ENCODE peak calls at places on chromosomes 4 and X, in eight cellular contexts. O is CD4-positive, alpha-beta T cell; L is activated T-cell treated with anti-CD3 and anti-CD28 coated beads, Interleukin-2, amount 50 U/mL, for 72 hours; P is GM13977; U is GM23338; F is hippocampal formation; H is activated CD8-positive, alpha-beta memory T cell treated with anti-CD3 and anti-CD28 coated beads for 48 hours; R is adipocyte. K is an unnamed sample.

GRCh38 chrX:129642641-129643040 is 12.1 kb downstream of the APLN start:
- DNase-seq in O (no peak), L (no peak), P (no peak), U (no peak), F (no peak), H (no peak), R (no peak), K (no peak)

GRCh38 chr4:52864816-52865215 is 2.7 kb downstream of the RASL11B start:
- DNase-seq in O (no peak), L (no peak), P (no peak), U (no peak), F (peak; percentile 8), H (no peak), R (peak; percentile 66), K (no peak)

GRCh38 chrX:6981718-6982406 is 165.7 kb upstream of the STS start:
- DNase-seq in O (no peak), L (no peak), P (no peak), U (no peak), F (no peak), H (no peak), R (no peak), K (no peak)

GRCh38 chr4:186416451-186417060 is 138.8 kb downstream of the MTNR1A start:
- DNase-seq in O (no peak), L (no peak), P (no peak), U (peak; percentile 36), F (no peak), H (no peak), R (no peak), K (no peak)

GRCh38 chrX:132612990-132613564 is 124.2 kb upstream of the MBNL3 start:
- DNase-seq in O (peak; percentile 13), L (peak; percentile 35), P (peak; percentile 9), U (peak; percentile 65), F (no peak), H (no peak), R (peak; percentile 62), K (no peak)

GRCh38 chr4:113043591-113043990 is 5.9 kb upstream of the ANK2 start:
- DNase-seq in O (no peak), L (no peak), P (no peak), U (no peak), F (no peak), H (no peak), R (no peak), K (no peak)

GRCh38 chrX:91331476-91331875 is 103.2 kb upstream of the PABPC5 start:
- DNase-seq in O (no peak), L (no peak), P (no peak), U (no peak), F (no peak), H (no peak), R (no peak), K (no peak)

GRCh38 chr4:52103314-52103713 is 52.2 kb downstream of the SPATA18 start:
- DNase-seq in O (no peak), L (no peak), P (no peak), U (peak; percentile 69), F (no peak), H (no peak), R (peak; percentile 60), K (no peak)

GRCh38 chrX:138756234-138756633 is 44.7 kb upstream of the FGF13 start:
- DNase-seq in O (no peak), L (no peak), P (no peak), U (peak; percentile 67), F (no peak), H (no peak), R (no peak), K (no peak)

GRCh38 chr4:3316146-3316545 is 23.3 kb downstream of the RGS12 start:
- DNase-seq in O (no peak), L (no peak), P (no peak), U (no peak), F (no peak), H (no peak), R (no peak), K (no peak)

GRCh38 chr4:133668061-133668851 is 519.2 kb downstream of the PCDH10 start:
- DNase-seq in O (no peak), L (no peak), P (no peak), U (peak; percentile 47), F (no peak), H (no peak), R (no peak), K (no peak)

GRCh38 chrX:16862829-16863228 is 7.3 kb downstream of the RBBP7 start:
- DNase-seq in O (no peak), L (no peak), P (no peak), U (no peak), F (no peak), H (no peak), R (no peak), K (no peak)

GRCh38 chrX:152306331-152306730 is 144.8 kb downstream of the GABRA3 start:
- DNase-seq in O (no peak), L (no peak), P (no peak), U (no peak), F (no peak), H (no peak), R (no peak), K (no peak)

GRCh38 chr4:139154538-139154937 is 22.5 kb downstream of the ELF2 start:
- DNase-seq in O (no peak), L (no peak), P (no peak), U (peak; percentile 76), F (no peak), H (no peak), R (no peak), K (no peak)

GRCh38 chr4:77355731-77356130 is 198.7 kb downstream of the CCNG2 start:
- DNase-seq in O (no peak), L (no peak), P (no peak), U (no peak), F (no peak), H (no peak), R (no peak), K (no peak)

GRCh38 chr4:8591114-8591513 is 1.5 kb upstream of the CPZ start:
- DNase-seq in O (no peak), L (no peak), P (no peak), U (no peak), F (no peak), H (no peak), R (no peak), K (no peak)

GRCh38 chr4:159390648-159391047 is 287.8 kb downstream of the RAPGEF2 start:
- DNase-seq in O (no peak), L (no peak), P (no peak), U (no peak), F (no peak), H (no peak), R (peak; percentile 89), K (no peak)

GRCh38 chr4:8351931-8352367 is 82.4 kb downstream of the HTRA3 start:
- DNase-seq in O (no peak), L (no peak), P (no peak), U (no peak), F (peak; percentile 5), H (no peak), R (peak; percentile 74), K (no peak)

GRCh38 chr4:22573198-22573597 is 57.3 kb upstream of the ADGRA3 start:
- DNase-seq in O (no peak), L (no peak), P (no peak), U (no peak), F (peak; percentile 43), H (no peak), R (peak; percentile 3), K (no peak)

GRCh38 chr4:12293906-12294525 is 865.3 kb upstream of the HS3ST1 start:
- DNase-seq in O (no peak), L (no peak), P (no peak), U (no peak), F (no peak), H (no peak), R (no peak), K (no peak)

GRCh38 chr4:106898621-106899230 is 137.4 kb downstream of the DKK2 start:
- DNase-seq in O (no peak), L (peak; percentile 14), P (peak; percentile 28), U (peak; percentile 85), F (no peak), H (peak; percentile 2), R (peak; percentile 87), K (no peak)

GRCh38 chrX:68571292-68572256 is 72.7 kb downstream of the YIPF6 start:
- DNase-seq in O (no peak), L (peak; percentile 18), P (peak; percentile 19), U (no peak), F (no peak), H (no peak), R (peak; percentile 28), K (no peak)

GRCh38 chr4:1842993-1843448 is 12.9 kb downstream of the LETM1 start:
- DNase-seq in O (no peak), L (no peak), P (no peak), U (no peak), F (no peak), H (no peak), R (peak; percentile 83), K (no peak)

GRCh38 chr4:110196206-110196870 is 2.1 kb downstream of the ELOVL6 start:
- DNase-seq in O (peak; percentile 26), L (peak; percentile 63), P (peak; percentile 62), U (peak; percentile 80), F (peak; percentile 73), H (peak; percentile 17), R (peak; percentile 54), K (no peak)

GRCh38 chrX:32448320-32448719 is 763.0 kb downstream of the DMD start:
- DNase-seq in O (no peak), L (no peak), P (peak; percentile 16), U (peak; percentile 1), F (no peak), H (no peak), R (no peak), K (no peak)

GRCh38 chrX:133294126-133294525 is 76.0 kb upstream of the TFDP3 start:
- DNase-seq in O (no peak), L (no peak), P (no peak), U (no peak), F (no peak), H (no peak), R (no peak), K (no peak)

GRCh38 chrX:29478336-29479069 is 736.9 kb upstream of the MAGEB2 start:
- DNase-seq in O (no peak), L (no peak), P (peak; percentile 62), U (peak; percentile 60), F (no peak), H (no peak), R (peak; percentile 21), K (no peak)

GRCh38 chr4:37951465-37952352 is 8.5 kb upstream of the PTTG2 start:
- DNase-seq in O (no peak), L (no peak), P (no peak), U (no peak), F (no peak), H (no peak), R (no peak), K (no peak)

GRCh38 chrX:41594634-41595033 is 94.1 kb upstream of the GPR34 start:
- DNase-seq in O (no peak), L (no peak), P (no peak), U (no peak), F (no peak), H (no peak), R (no peak), K (no peak)

K was measured in T-helper 22 cell.